ENCODE peak calls at places on chromosomes 4 and X, in ten cellular contexts. J is H9, E is A549, P is fibroblast of lung, U is neural progenitor cell, H is mesendoderm, W is GM23338, Z is HCT116, K is neuronal stem cell, G is Karpas-422. A is an unnamed sample.

GRCh38 chrX:105126201-105126600 is 94.3 kb downstream of the TEX13A start:
- DNase-seq in W (no peak), G (no peak), J (no peak), H (no peak), K (no peak), Z (no peak), E (no peak), U (no peak), P (no peak), A (no peak)

GRCh38 chr4:23889814-23890269 is at the start of gene PPARGC1A:
- DNase-seq in E (no peak), P (peak), G (no peak), K (peak), U (peak), Z (no peak), J (no peak), W (peak), H (peak), A (no peak)

GRCh38 chr4:162793571-162793970 is 373.1 kb downstream of the NAF1 start:
- DNase-seq in W (no peak), H (no peak), J (no peak), G (no peak), K (no peak), E (no peak), P (no peak), Z (no peak), U (no peak), A (no peak)

GRCh38 chr4:24922988-24923387 is 10.1 kb upstream of the CCDC149 start:
- DNase-seq in Z (no peak), P (no peak), J (no peak), K (no peak), W (no peak), E (no peak), G (no peak), U (no peak), H (no peak), A (no peak)

GRCh38 chr4:102569200-102569599 is 68.0 kb downstream of the NFKB1 start:
- DNase-seq in Z (no peak), P (peak), G (no peak), K (no peak), J (no peak), H (no peak), W (no peak), E (no peak), U (no peak), A (no peak)

GRCh38 chr4:118923891-118924290 is 35.2 kb downstream of the SYNPO2 start:
- DNase-seq in J (no peak), P (no peak), G (no peak), U (no peak), H (no peak), K (no peak), W (no peak), E (no peak), Z (no peak), A (no peak)

GRCh38 chr4:154602404-154603020 is 9.9 kb downstream of the FGG start:
- DNase-seq in U (no peak), W (no peak), P (no peak), E (no peak), H (no peak), Z (no peak), K (no peak), J (no peak), G (no peak), A (no peak)

GRCh38 chr4:74531952-74532794 is 87.2 kb downstream of the AREG start:
- DNase-seq in Z (peak), H (peak), U (peak), K (peak), G (peak), E (peak), W (peak), P (peak), J (peak), A (no peak)

GRCh38 chr4:157280673-157281072 is 60.1 kb downstream of the GRIA2 start:
- DNase-seq in U (no peak), Z (no peak), P (no peak), H (no peak), W (no peak), K (no peak), J (no peak), E (no peak), G (no peak), A (no peak)

DNA sequence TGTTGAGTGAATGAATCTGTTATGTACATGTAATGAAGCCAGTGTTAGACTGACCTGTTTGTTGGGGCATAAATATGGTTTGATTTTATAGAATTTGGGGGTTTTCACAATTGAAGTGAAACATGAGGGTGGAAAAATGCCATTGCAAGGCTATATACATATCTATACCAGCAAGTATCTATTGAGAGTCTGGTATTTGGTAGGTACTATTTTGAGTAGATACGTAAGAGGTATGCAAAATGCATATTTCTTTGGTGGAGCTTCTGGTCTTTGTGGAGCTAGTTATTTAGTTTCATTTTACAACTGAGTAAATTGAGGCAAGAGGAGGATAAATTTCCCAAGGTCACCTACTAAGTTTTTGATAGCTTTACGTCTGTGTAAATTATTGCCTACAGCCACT is 7.3 kb upstream of the RUFY3 start:
- DNase-seq in G (no peak), H (no peak), P (no peak), Z (no peak), K (no peak), W (no peak), J (no peak), E (no peak), U (no peak), A (no peak)
- H3K4me2 ChIP-seq in G (peak), H (no peak), P (no peak), Z (no peak), K (no peak), W (no peak), J (no peak), E (peak), U (no peak), A (no peak)

DNA sequence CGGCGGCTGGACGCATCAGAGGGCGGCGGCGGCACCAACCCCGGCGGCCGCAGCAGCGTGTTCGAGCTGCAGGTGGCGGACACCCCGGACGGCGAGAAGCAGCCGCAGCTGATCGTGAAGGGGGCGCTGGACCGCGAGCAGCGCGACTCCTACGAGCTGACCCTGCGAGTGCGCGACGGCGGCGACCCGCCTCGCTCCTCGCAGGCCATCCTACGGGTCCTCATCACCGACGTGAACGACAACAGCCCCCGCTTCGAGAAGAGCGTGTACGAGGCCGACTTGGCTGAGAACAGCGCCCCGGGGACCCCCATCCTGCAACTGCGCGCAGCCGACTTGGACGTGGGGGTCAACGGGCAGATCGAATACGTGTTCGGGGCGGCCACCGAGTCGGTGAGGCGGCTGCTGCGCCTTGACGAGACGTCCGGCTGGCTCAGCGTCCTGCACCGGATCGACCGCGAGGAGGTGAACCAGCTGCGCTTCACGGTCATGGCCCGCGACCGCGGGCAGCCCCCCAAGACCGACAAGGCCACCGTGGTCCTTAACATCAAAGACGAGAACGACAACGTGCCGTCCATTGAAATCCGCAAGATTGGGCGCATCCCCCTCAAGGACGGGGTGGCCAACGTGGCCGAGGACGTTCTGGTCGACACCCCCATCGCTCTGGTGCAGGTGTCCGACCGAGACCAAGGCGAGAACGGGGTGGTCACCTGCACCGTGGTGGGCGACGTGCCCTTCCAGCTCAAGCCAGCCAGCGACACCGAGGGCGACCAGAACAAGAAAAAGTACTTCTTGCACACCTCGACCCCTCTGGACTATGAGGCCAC is 2.1 kb downstream of the PCDH7 start:
- DNase-seq in J (no peak), P (peak), G (no peak), E (no peak), W (peak), Z (no peak), K (no peak), H (no peak), U (peak), A (no peak)
- H3K27ac ChIP-seq in J (no peak), P (no peak), G (no peak), E (no peak), W (no peak), Z (peak), K (no peak), H (no peak), U (no peak), A (no peak)

DNA sequence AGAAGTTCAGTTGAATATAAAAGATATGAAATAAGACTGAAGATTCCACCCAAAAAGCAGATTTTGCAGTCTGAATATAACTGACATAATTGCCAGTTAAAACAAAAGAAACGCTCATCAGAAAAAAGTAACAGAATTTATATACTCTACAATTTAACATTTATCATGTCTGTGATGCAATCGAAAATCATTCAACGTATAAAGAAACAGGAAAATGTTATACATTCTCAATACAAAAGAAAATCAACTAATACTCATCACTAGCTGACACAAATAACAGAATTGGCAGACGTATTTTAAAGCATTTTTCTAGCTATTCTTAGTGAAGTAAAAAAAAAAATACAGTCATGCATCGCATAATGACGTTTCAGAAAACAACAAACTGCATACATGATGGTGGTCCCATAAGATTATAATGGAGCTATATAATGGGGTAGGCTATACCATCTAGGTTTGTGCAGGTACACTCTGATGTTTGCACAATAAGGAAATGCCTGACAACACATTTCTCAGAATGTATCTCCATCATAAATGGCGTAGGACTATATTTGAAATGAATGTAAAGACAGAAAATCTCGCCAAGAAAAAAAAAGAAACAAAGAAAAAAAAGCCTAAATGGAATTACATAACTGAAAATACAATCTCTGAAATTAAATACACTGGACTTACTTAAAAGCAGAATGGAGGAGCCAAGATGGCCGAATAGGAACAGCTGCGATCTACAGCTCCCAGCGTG is 34.3 kb downstream of the OR13H1 start:
- DNase-seq in U (peak), P (no peak), G (no peak), J (no peak), Z (no peak), E (no peak), W (peak), H (peak), K (no peak), A (no peak)
- H3K4me2 ChIP-seq in U (peak), P (no peak), G (no peak), J (peak), Z (peak), E (peak), W (peak), H (no peak), K (no peak), A (no peak)

GRCh38 chrX:16882702-16883486 is 12.7 kb upstream of the RBBP7 start:
- DNase-seq in U (peak), J (peak), E (peak), K (peak), H (peak), W (peak), G (peak), Z (peak), P (peak), A (peak)
- H3K27ac ChIP-seq in U (no peak), J (no peak), E (peak), K (no peak), H (no peak), W (no peak), G (peak), Z (peak), P (peak), A (peak)

A was measured in DND-41.